ENCODE peak calls at places on chromosomes 3 and 15, in four cellular contexts. V is neural progenitor cell, B is H9, I is MM.1S. C is an unnamed sample. For H3K4me1 and H4K20me1, the result is how much of the 10 kb centered on the place peaks cover.

GRCh38 chr3:53780806-53781205 is 65.4 kb downstream of the CHDH start:
- DNase-seq in V (no peak), B (no peak), I (no peak), C (no peak)

GRCh38 chr3:35659808-35660207 is 20.5 kb downstream of the ARPP21 start:
- DNase-seq in V (peak), B (no peak), I (peak), C (peak)

GRCh38 chr15:31516459-31516858 is 189.8 kb downstream of the KLF13 start:
- DNase-seq in V (no peak), B (no peak), I (no peak), C (no peak)

GRCh38 chr3:10528046-10528445 is 22.7 kb upstream of the ATP2B2 start:
- DNase-seq in V (peak), B (no peak), I (no peak), C (no peak)

GRCh38 chr3:194006102-194006501 is 129.8 kb upstream of the HES1 start:
- DNase-seq in V (no peak), B (no peak), I (no peak), C (no peak)

GRCh38 chr3:42080452-42080872 is 10.7 kb upstream of the TRAK1 start:
- DNase-seq in V (no peak), B (no peak), I (no peak), C (no peak)

GRCh38 chr3:100753846-100754245 is 44.6 kb downstream of the TFG start:
- DNase-seq in V (no peak), B (no peak), I (no peak), C (no peak)

GRCh38 chr15:68725736-68726135 is 95.0 kb downstream of the ANP32A start:
- DNase-seq in V (no peak), B (no peak), I (no peak), C (no peak)

GRCh38 chr3:15823092-15823491 is 25.3 kb upstream of the ANKRD28 start:
- DNase-seq in V (peak), B (no peak), I (no peak), C (no peak)

GRCh38 chr3:139772539-139773500 is 95.0 kb upstream of the NMNAT3 start:
- DNase-seq in V (no peak), B (no peak), I (no peak), C (no peak)

GRCh38 chr15:75921732-75922703 is 18.3 kb downstream of the FBXO22 start:
- DNase-seq in V (peak), B (no peak), I (no peak), C (peak)

GRCh38 chr3:23493846-23494245 is 290.7 kb downstream of the UBE2E2 start:
- DNase-seq in V (no peak), B (no peak), I (no peak), C (no peak)

GRCh38 chr3:22170370-22170769 is 419.4 kb upstream of the ZNF385D start:
- DNase-seq in V (no peak), B (no peak), I (no peak), C (no peak)

GRCh38 chr3:50201573-50202315 is 3.3 kb upstream of the SLC38A3 start:
- DNase-seq in V (no peak), B (no peak), I (no peak), C (no peak)

GRCh38 chr3:158679547-158680000 is 7.1 kb upstream of the LXN start:
- DNase-seq in V (no peak), B (no peak), I (no peak), C (no peak)

GRCh38 chr3:141286856-141287255 is 55.2 kb downstream of the PXYLP1 start:
- DNase-seq in V (no peak), B (no peak), I (no peak), C (no peak)

GRCh38 chr3:103909395-103909794 is 1457.3 kb upstream of the ALCAM start:
- DNase-seq in V (no peak), B (no peak), I (no peak), C (no peak)

GRCh38 chr3:52280046-52280445 is 1.6 kb upstream of the WDR82 start:
- DNase-seq in V (peak), B (no peak), I (no peak), C (no peak)

GRCh38 chr3:143988306-143988705 is 16.7 kb downstream of the DIPK2A start:
- DNase-seq in V (no peak), B (no peak), I (no peak), C (no peak)

GRCh38 chr3:168091299-168091852 is 4.3 kb downstream of the GOLIM4 start:
- DNase-seq in V (no peak), B (no peak), I (no peak), C (no peak)

GRCh38 chr3:55488398-55489055 is 1.4 kb upstream of the WNT5A start:
- DNase-seq in V (peak), B (peak), I (peak), C (peak)

GRCh38 chr15:44427756-44428724 is 611 bp downstream of the CTDSPL2 start:
- DNase-seq in V (peak), B (no peak), I (peak), C (peak)

GRCh38 chr3:141410408-141410807 is 42.1 kb downstream of the ZBTB38 start:
- DNase-seq in V (no peak), B (no peak), I (peak), C (no peak)

GRCh38 chr3:155079795-155080546 is at the start of gene MME:
- DNase-seq in V (peak), B (peak), I (peak), C (peak)

GRCh38 chr3:132448211-132448961 is 31.1 kb downstream of the DNAJC13 start:
- DNase-seq in V (no peak), B (no peak), I (peak), C (no peak)

GRCh38 chr15:92455271-92455670 is 61.6 kb downstream of the ST8SIA2 start:
- DNase-seq in V (peak), B (no peak), I (no peak), C (no peak)

GRCh38 chr3:114504941-114505632 is 211.3 kb downstream of the TIGIT start:
- DNase-seq in V (no peak), B (no peak), I (no peak), C (no peak)

GRCh38 chr3:110069641-110070538 is 732.5 kb upstream of the DPPA4 start:
- DNase-seq in V (no peak), B (no peak), I (peak), C (no peak)

GRCh38 chr3:119774419-119774818 is 7.5 kb upstream of the NR1I2 start:
- DNase-seq in V (no peak), B (no peak), I (peak), C (no peak)

GRCh38 chr3:52533623-52534280 is at the start of gene NT5DC2:
- DNase-seq in V (peak), B (peak), I (peak), C (peak)

GRCh38 chr3:194621947-194622346 is 11.3 kb downstream of the TMEM44 start:
- DNase-seq in V (no peak), B (no peak), I (no peak), C (no peak)

GRCh38 chr15:74044267-74045110 is 37.9 kb downstream of the GOLGA6A start:
- DNase-seq in V (no peak), B (no peak), I (no peak), C (no peak)

GRCh38 chr15:25789616-25790002 is 73.5 kb downstream of the ATP10A start:
- DNase-seq in V (no peak), B (no peak), I (no peak), C (no peak)

GRCh38 chr3:159748408-159748807 is 240.2 kb upstream of the IL12A start:
- DNase-seq in V (no peak), B (no peak), I (no peak), C (no peak)

GRCh38 chr15:79170256-79170664 is 79.7 kb upstream of the RASGRF1 start:
- DNase-seq in V (no peak), B (no peak), I (no peak), C (no peak)

GRCh38 chr3:73432021-73432722 is 192.6 kb downstream of the PDZRN3 start:
- DNase-seq in V (peak), B (no peak), I (peak), C (peak)

GRCh38 chr3:11558918-11559815 is 84.5 kb downstream of the VGLL4 start:
- DNase-seq in V (no peak), B (peak), I (no peak), C (no peak)

GRCh38 chr15:51841401-51842040 is 12.1 kb downstream of the TMOD3 start:
- DNase-seq in V (no peak), B (no peak), I (no peak), C (no peak)

GRCh38 chr15:51846066-51846462 is 16.6 kb downstream of the TMOD3 start:
- DNase-seq in V (no peak), B (no peak), I (no peak), C (no peak)

GRCh38 chr15:51842852-51843737 is 13.6 kb downstream of the TMOD3 start:
- DNase-seq in V (no peak), B (no peak), I (no peak), C (peak)

GRCh38 chr15:51844747-51845426 is 15.4 kb downstream of the TMOD3 start:
- DNase-seq in V (no peak), B (no peak), I (no peak), C (no peak)

GRCh38 chr15:51842265-51842664 is 12.8 kb downstream of the TMOD3 start:
- DNase-seq in V (no peak), B (no peak), I (no peak), C (no peak)
- H3K4me1 ChIP-seq in V (under half), B (under half), I (under half), C (under half)

GRCh38 chr3:188220988-188221818 is 67.2 kb downstream of the LPP start:
- DNase-seq in V (no peak), B (no peak), I (no peak), C (no peak)

GRCh38 chr3:188220097-188220788 is 66.3 kb downstream of the LPP start:
- DNase-seq in V (no peak), B (no peak), I (no peak), C (no peak)

GRCh38 chr3:188218571-188218970 is 64.6 kb downstream of the LPP start:
- DNase-seq in V (no peak), B (no peak), I (no peak), C (no peak)

GRCh38 chr3:188217681-188218080 is 63.7 kb downstream of the LPP start:
- DNase-seq in V (no peak), B (no peak), I (no peak), C (peak)

GRCh38 chr3:188219147-188219546 is 65.2 kb downstream of the LPP start:
- DNase-seq in V (no peak), B (no peak), I (no peak), C (no peak)
- H4K20me1 ChIP-seq in V (under half), B (under half), I (under half), C (under half)

GRCh38 chr3:46948830-46949671 is 27.5 kb downstream of the CCDC12 start:
- DNase-seq in V (no peak), B (peak), I (peak), C (no peak)
- H3K4me1 ChIP-seq in V (under half), B (under half), I (under half), C (half or more)

GRCh38 chr3:183662099-183662498 is 26.7 kb downstream of the KLHL24 start:
- DNase-seq in V (no peak), B (no peak), I (no peak), C (no peak)

DNA sequence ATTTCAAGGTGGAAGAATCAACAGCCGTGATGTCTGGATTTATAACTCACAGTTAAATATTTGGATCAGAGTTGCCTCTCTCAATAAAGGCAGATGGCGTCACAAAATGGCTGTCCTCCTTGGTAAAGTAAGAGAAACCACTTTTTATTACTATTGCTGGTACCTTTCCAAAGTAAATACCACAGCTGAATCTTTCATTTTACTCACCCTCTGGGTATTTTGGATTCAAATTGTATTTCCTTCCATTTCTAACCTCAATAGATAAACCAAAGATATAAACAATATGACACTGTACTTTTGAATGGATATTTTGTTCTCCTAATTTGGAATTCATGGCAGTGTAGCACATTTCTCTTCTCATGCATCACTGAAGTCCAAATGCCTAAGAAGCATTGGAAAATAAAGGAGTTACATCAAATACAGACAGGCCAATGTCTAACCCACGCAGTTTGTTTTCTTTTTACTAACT is 29.5 kb downstream of the KLHL24 start:
- DNase-seq in V (no peak), B (no peak), I (no peak), C (no peak)
- H4K20me1 ChIP-seq in V (under half), B (under half), I (under half), C (under half)

GRCh38 chr3:14787630-14788029 is 31.1 kb upstream of the FGD5 start:
- DNase-seq in V (no peak), B (no peak), I (no peak), C (no peak)
- H3K4me1 ChIP-seq in V (under half), B (under half), I (under half), C (under half)